ENCODE peak calls at places on chromosome 2, in five cellular contexts. E is CD8-positive, alpha-beta T cell; Y is osteocyte; S is fibroblast of lung; B is cardiac muscle cell. O is an unnamed sample.

GRCh38 chr2:113872201-113872600 is 17.7 kb upstream of the ACTR3 start:
- DNase-seq in B (no peak), E (no peak), Y (no peak), S (peak), O (no peak)

GRCh38 chr2:237482485-237482884 is 4.6 kb upstream of the MLPH start:
- DNase-seq in S (no peak), B (no peak), E (no peak), Y (no peak), O (peak)

GRCh38 chr2:54545700-54546450 is 89.7 kb downstream of the SPTBN1 start:
- DNase-seq in Y (no peak), E (no peak), B (peak), S (peak), O (no peak)

GRCh38 chr2:205695460-205695979 is 13.2 kb downstream of the NRP2 start:
- DNase-seq in S (peak), Y (no peak), E (no peak), B (peak), O (no peak)

GRCh38 chr2:135948642-135949355 is 36.6 kb downstream of the DARS1 start:
- DNase-seq in E (peak), S (peak), Y (no peak), B (peak), O (no peak)

GRCh38 chr2:233966388-233966787 is 49.2 kb downstream of the TRPM8 start:
- DNase-seq in B (no peak), Y (no peak), S (no peak), E (no peak), O (no peak)

GRCh38 chr2:98463988-98464771 is 19.5 kb downstream of the INPP4A start:
- DNase-seq in Y (no peak), S (no peak), B (no peak), E (peak), O (no peak)

GRCh38 chr2:10281891-10282290 is 20.8 kb upstream of the HPCAL1 start:
- DNase-seq in S (no peak), B (no peak), Y (no peak), E (peak), O (no peak)

GRCh38 chr2:7773362-7773973 is 856.3 kb downstream of the RNF144A start:
- DNase-seq in Y (no peak), S (peak), B (no peak), E (no peak), O (no peak)

GRCh38 chr2:9358846-9359245 is 64.5 kb downstream of the ITGB1BP1 start:
- DNase-seq in E (no peak), S (no peak), Y (no peak), B (no peak), O (no peak)

GRCh38 chr2:44620189-44620990 is 258.6 kb downstream of the CAMKMT start:
- DNase-seq in S (no peak), E (no peak), Y (no peak), B (no peak), O (no peak)

GRCh38 chr2:196653843-196654242 is 14.3 kb downstream of the CCDC150 start:
- DNase-seq in Y (no peak), S (no peak), B (no peak), E (no peak), O (no peak)

GRCh38 chr2:236578411-236578846 is 8.8 kb downstream of the ACKR3 start:
- DNase-seq in B (no peak), E (no peak), Y (no peak), S (no peak), O (no peak)

GRCh38 chr2:205079173-205079572 is 533.9 kb downstream of the PARD3B start:
- DNase-seq in E (no peak), B (no peak), S (no peak), Y (no peak), O (no peak)

GRCh38 chr2:55761024-55761423 is 67.4 kb upstream of the PNPT1 start:
- DNase-seq in S (no peak), E (no peak), Y (no peak), B (peak), O (no peak)

GRCh38 chr2:222960126-222960525 is 91.9 kb upstream of the KCNE4 start:
- DNase-seq in Y (no peak), B (no peak), E (no peak), S (peak), O (no peak)

GRCh38 chr2:10501521-10501961 is 53.4 kb upstream of the ODC1 start:
- DNase-seq in B (no peak), E (no peak), S (no peak), Y (peak), O (no peak)

GRCh38 chr2:98896944-98897343 is 39.1 kb downstream of the CRACDL start:
- DNase-seq in S (no peak), E (no peak), Y (peak), B (no peak), O (no peak)

GRCh38 chr2:45862843-45863242 is 211.4 kb downstream of the PRKCE start:
- DNase-seq in B (no peak), S (no peak), E (no peak), Y (no peak), O (no peak)

GRCh38 chr2:45859682-45860081 is 208.2 kb downstream of the PRKCE start:
- DNase-seq in E (no peak), B (no peak), S (no peak), Y (no peak), O (no peak)

GRCh38 chr2:45857206-45857605 is 205.7 kb downstream of the PRKCE start:
- DNase-seq in E (no peak), B (no peak), Y (no peak), S (no peak), O (no peak)

GRCh38 chr2:45857848-45858520 is 206.5 kb downstream of the PRKCE start:
- DNase-seq in B (no peak), E (no peak), S (no peak), Y (no peak), O (no peak)

GRCh38 chr2:45860136-45861106 is 208.9 kb downstream of the PRKCE start:
- DNase-seq in B (peak), S (peak), Y (no peak), E (no peak), O (no peak)
- TF ChIP-seq CTCF in B (peak), S (no peak), Y (peak), E (no peak), O (no peak)

GRCh38 chr2:146412625-146413024 is 1432.2 kb upstream of the ACVR2A start:
- DNase-seq in Y (no peak), S (no peak), E (no peak), B (no peak), O (no peak)
- TF ChIP-seq CTCF in Y (no peak), S (no peak), E (no peak), B (no peak), O (no peak)

GRCh38 chr2:67526283-67526682 is 129.2 kb downstream of the ETAA1 start:
- DNase-seq in Y (no peak), E (no peak), S (peak), B (peak), O (no peak)

GRCh38 chr2:67524236-67524635 is 127.1 kb downstream of the ETAA1 start:
- DNase-seq in S (no peak), E (no peak), Y (no peak), B (no peak), O (no peak)

GRCh38 chr2:67528320-67528719 is 131.2 kb downstream of the ETAA1 start:
- DNase-seq in B (no peak), S (no peak), Y (no peak), E (no peak), O (no peak)

GRCh38 chr2:67522154-67522553 is 125.0 kb downstream of the ETAA1 start:
- DNase-seq in S (no peak), B (no peak), Y (no peak), E (no peak), O (no peak)

GRCh38 chr2:67524777-67525176 is 127.6 kb downstream of the ETAA1 start:
- DNase-seq in B (no peak), Y (no peak), S (no peak), E (no peak), O (no peak)
- TF ChIP-seq CTCF in B (no peak), Y (no peak), S (no peak), E (no peak), O (no peak)

GRCh38 chr2:85840091-85840490 is 48.7 kb downstream of the ST3GAL5 start:
- DNase-seq in E (peak), S (no peak), Y (no peak), B (no peak), O (no peak)

GRCh38 chr2:85846411-85846810 is 42.4 kb downstream of the ST3GAL5 start:
- DNase-seq in Y (peak), E (no peak), B (no peak), S (peak), O (no peak)

GRCh38 chr2:85844486-85844885 is 44.3 kb downstream of the ST3GAL5 start:
- DNase-seq in Y (peak), B (no peak), S (peak), E (no peak), O (no peak)

GRCh38 chr2:85847051-85847588 is 41.7 kb downstream of the ST3GAL5 start:
- DNase-seq in S (no peak), E (no peak), B (no peak), Y (peak), O (no peak)

DNA sequence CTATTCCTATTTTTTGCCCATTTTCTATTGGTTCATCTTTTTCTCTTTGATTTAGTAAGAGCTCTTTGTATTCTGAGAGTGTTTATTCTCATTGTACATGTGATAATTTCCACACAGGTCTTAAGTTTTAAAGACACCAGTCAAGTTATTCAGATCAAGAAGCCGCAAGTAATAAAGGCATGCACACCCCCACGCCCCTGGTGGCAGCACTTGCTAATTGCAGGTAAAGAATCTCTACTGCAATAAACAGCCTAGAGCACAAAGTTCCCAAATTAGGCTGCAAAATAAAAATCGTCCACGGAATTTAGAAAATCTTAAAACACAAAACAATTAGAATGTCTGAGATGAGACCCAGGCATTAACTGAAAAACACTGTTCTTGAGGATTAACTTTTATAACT is 45.2 kb downstream of the ST3GAL5 start:
- DNase-seq in B (no peak), Y (peak), E (no peak), S (no peak), O (no peak)
- TF ChIP-seq CTCF in B (peak), Y (peak), E (peak), S (peak), O (peak)

O was measured in type B pancreatic cell.